ENCODE peak calls at places on chromosomes 6 and 20, in four cellular contexts. I is T-helper 17 cell, Z is NCI-H1092 treated with DMSO at 0.1 percent for 48 hours, M is stromal cell of bone marrow. Q is an unnamed sample.

GRCh38 chr6:155171109-155171746 is 92.6 kb upstream of the CLDN20 start:
- DNase-seq in I (peak; percentile 42), M (peak; percentile 93), Z (no peak), Q (no peak)

GRCh38 chr6:43911354-43911624 is 141.3 kb downstream of the VEGFA start:
- DNase-seq in M (no peak), Z (no peak), I (no peak), Q (no peak)

GRCh38 chr20:23640873-23641667 is 3.3 kb upstream of the CST3 start:
- DNase-seq in Z (no peak), I (no peak), M (no peak), Q (no peak)

GRCh38 chr6:145206247-145206907 is 528.9 kb downstream of the EPM2A start:
- DNase-seq in I (no peak), M (peak; percentile 59), Z (no peak), Q (no peak)

GRCh38 chr6:154403803-154404202 is 47.2 kb upstream of the IPCEF1 start:
- DNase-seq in Z (peak; percentile 10), I (no peak), M (peak; percentile 73), Q (no peak)

GRCh38 chr20:55159230-55159629 is 683.8 kb downstream of the DOK5 start:
- DNase-seq in I (no peak), Z (no peak), M (peak; percentile 69), Q (no peak)

GRCh38 chr6:3372184-3372846 is 84.5 kb downstream of the SLC22A23 start:
- DNase-seq in Z (no peak), I (no peak), M (no peak), Q (no peak)

GRCh38 chr20:45629496-45630100 is at the start of gene WFDC10A:
- DNase-seq in M (peak; percentile 35), Z (peak; percentile 4), I (no peak), Q (peak; percentile 54)

GRCh38 chr6:147177286-147177685 is 26.9 kb upstream of the STXBP5 start:
- DNase-seq in M (no peak), Z (no peak), I (no peak), Q (no peak)

Q was measured in lung.